ENCODE peak calls at places on chromosomes 2 and 18, in nine cellular contexts. T, G, F, N, Z, S, L, W and X are unnamed samples.

GRCh38 chr2:218856168-218856895 is 3.3 kb upstream of the WNT6 start:
- DNase-seq in T (no peak), G (no peak), F (no peak), N (no peak), Z (no peak), S (no peak), L (no peak), W (no peak), X (no peak)

GRCh38 chr2:160142472-160142871 is 57.6 kb downstream of the ITGB6 start:
- DNase-seq in T (no peak), G (no peak), F (peak), N (no peak), Z (peak), S (no peak), L (no peak), W (no peak), X (no peak)

GRCh38 chr18:54850598-54850997 is 22.3 kb downstream of the RAB27B start:
- DNase-seq in T (no peak), G (no peak), F (no peak), N (no peak), Z (no peak), S (no peak), L (no peak), W (no peak), X (no peak)

GRCh38 chr2:150978053-150978452 is 283.6 kb downstream of the RBM43 start:
- DNase-seq in T (no peak), G (no peak), F (no peak), N (no peak), Z (no peak), S (no peak), L (no peak), W (no peak), X (no peak)

GRCh38 chr2:173090291-173090877 is 14.7 kb downstream of the MAP3K20 start:
- DNase-seq in T (peak), G (no peak), F (peak), N (peak), Z (no peak), S (no peak), L (no peak), W (no peak), X (no peak)

GRCh38 chr2:67641302-67641701 is 244.2 kb downstream of the ETAA1 start:
- DNase-seq in T (no peak), G (no peak), F (no peak), N (no peak), Z (no peak), S (no peak), L (no peak), W (no peak), X (no peak)

GRCh38 chr18:57916684-57917083 is 113.6 kb upstream of the ATP8B1 start:
- DNase-seq in T (no peak), G (no peak), F (no peak), N (no peak), Z (no peak), S (no peak), L (no peak), W (no peak), X (no peak)

GRCh38 chr2:81481994-81482368 is 1177.4 kb upstream of the LRRTM1 start:
- DNase-seq in T (peak), G (no peak), F (no peak), N (no peak), Z (no peak), S (no peak), L (no peak), W (no peak), X (no peak)

GRCh38 chr2:54613794-54614257 is 109.6 kb upstream of the EML6 start:
- DNase-seq in T (peak), G (no peak), F (peak), N (no peak), Z (peak), S (no peak), L (no peak), W (no peak), X (no peak)

GRCh38 chr2:109715302-109715937 is 78.7 kb upstream of the RGPD5 start:
- DNase-seq in T (peak), G (no peak), F (peak), N (peak), Z (peak), S (peak), L (no peak), W (no peak), X (no peak)

GRCh38 chr2:203280428-203281064 is 41.7 kb downstream of the CYP20A1 start:
- DNase-seq in T (no peak), G (peak), F (peak), N (no peak), Z (no peak), S (no peak), L (no peak), W (no peak), X (no peak)

GRCh38 chr2:152499921-152500320 is 164.9 kb downstream of the FMNL2 start:
- DNase-seq in T (peak), G (no peak), F (peak), N (no peak), Z (no peak), S (no peak), L (no peak), W (no peak), X (peak)

GRCh38 chr2:38165698-38166097 is 89.7 kb upstream of the CYP1B1 start:
- DNase-seq in T (no peak), G (no peak), F (no peak), N (no peak), Z (no peak), S (no peak), L (no peak), W (no peak), X (no peak)

GRCh38 chr18:21298351-21298750 is 56.3 kb downstream of the GREB1L start:
- DNase-seq in T (no peak), G (no peak), F (peak), N (no peak), Z (no peak), S (no peak), L (no peak), W (no peak), X (no peak)

GRCh38 chr2:11411768-11412448 is 54.1 kb downstream of the E2F6 start:
- DNase-seq in T (peak), G (no peak), F (peak), N (peak), Z (no peak), S (peak), L (no peak), W (peak), X (no peak)

GRCh38 chr2:65377556-65378307 is 54.7 kb downstream of the SPRED2 start:
- DNase-seq in T (peak), G (peak), F (peak), N (no peak), Z (peak), S (no peak), L (no peak), W (no peak), X (no peak)

GRCh38 chr18:58527116-58528010 is 101.5 kb downstream of the ALPK2 start:
- DNase-seq in T (no peak), G (no peak), F (peak), N (no peak), Z (no peak), S (no peak), L (no peak), W (no peak), X (no peak)

GRCh38 chr2:68482296-68482695 is 14.9 kb downstream of the APLF start:
- DNase-seq in T (no peak), G (no peak), F (peak), N (no peak), Z (peak), S (no peak), L (no peak), W (no peak), X (no peak)

GRCh38 chr2:2007551-2008501 is 263.5 kb upstream of the PXDN start:
- DNase-seq in T (no peak), G (no peak), F (no peak), N (no peak), Z (no peak), S (no peak), L (no peak), W (no peak), X (no peak)

GRCh38 chr2:103527278-103527677 is 765.4 kb downstream of the TMEM182 start:
- DNase-seq in T (no peak), G (no peak), F (no peak), N (no peak), Z (no peak), S (no peak), L (no peak), W (no peak), X (no peak)

GRCh38 chr2:100137877-100138570 is 4.4 kb downstream of the AFF3 start:
- DNase-seq in T (no peak), G (no peak), F (no peak), N (no peak), Z (no peak), S (peak), L (no peak), W (no peak), X (no peak)

GRCh38 chr18:30457156-30457555 is 585.4 kb downstream of the DSC3 start:
- DNase-seq in T (no peak), G (no peak), F (no peak), N (no peak), Z (no peak), S (no peak), L (no peak), W (no peak), X (no peak)
- TF ChIP-seq CTCF in T (no peak), G (no peak), F (no peak), N (no peak), Z (peak), S (no peak), L (no peak), W (no peak), X (no peak)

DNA sequence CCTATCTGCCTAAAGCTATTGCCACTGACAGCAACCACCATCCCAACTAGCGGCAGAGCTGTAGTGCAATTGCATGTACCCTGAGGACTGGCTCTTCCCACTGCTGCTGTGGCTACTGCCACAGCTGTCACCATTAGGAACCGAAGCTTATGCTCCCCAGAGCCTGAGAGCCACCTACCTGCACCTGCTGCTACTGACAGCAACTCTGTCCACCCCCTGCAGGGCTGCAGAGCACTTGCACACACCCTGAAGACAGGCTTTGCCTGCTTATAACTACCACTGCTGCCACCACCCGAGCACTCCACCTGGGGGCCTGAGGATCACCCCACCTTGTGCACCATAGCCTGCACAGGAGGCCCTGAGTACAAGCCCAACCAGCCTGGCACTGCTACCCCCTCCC is 217.6 kb upstream of the FOSL2 start:
- DNase-seq in T (no peak), G (no peak), F (no peak), N (no peak), Z (no peak), S (no peak), L (no peak), W (no peak), X (no peak)
- TF ChIP-seq CTCF in T (no peak), G (no peak), F (no peak), N (no peak), Z (peak), S (no peak), L (no peak), W (no peak), X (no peak)

DNA sequence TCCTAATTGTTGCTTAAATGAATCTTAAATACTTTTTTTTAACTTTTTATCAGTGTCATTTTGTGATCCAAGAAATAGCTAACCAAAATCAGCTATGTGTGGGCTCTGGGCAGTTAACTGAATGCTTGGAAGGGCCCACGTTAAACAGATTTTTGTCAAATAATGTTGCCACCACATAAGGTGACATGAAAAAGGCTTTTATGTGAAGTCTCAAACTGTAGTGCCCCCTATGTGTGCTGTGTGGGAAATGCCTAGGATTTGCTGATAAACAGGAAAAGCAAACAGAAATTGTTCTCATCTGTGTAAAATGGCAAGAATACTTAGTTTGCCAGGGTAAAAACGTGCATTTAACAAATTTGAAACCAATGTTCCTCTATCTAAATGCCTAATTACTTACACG is 242.2 kb downstream of the ZNF516 start:
- DNase-seq in T (no peak), G (no peak), F (peak), N (no peak), Z (no peak), S (no peak), L (no peak), W (no peak), X (no peak)
- TF ChIP-seq CTCF in T (no peak), G (peak), F (peak), N (no peak), Z (peak), S (no peak), L (no peak), W (no peak), X (no peak)

DNA sequence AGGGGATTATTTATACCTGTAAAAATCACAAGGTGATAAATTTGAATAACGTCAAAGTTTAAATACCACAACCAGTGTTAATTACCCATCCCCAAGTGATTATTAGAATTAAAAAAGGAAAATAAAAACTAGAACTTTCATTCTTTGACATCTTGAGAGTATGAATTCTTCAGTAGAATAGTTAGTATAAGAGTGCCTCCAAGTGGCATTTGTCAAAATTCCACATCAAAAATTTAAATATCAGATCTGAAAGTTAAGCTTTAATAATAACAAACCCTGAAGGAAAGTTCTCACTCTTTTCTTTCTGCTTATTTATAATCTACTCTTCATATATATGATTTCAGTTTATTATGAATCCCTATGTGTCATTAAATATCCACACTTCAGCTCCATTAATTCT is 273.7 kb upstream of the KYNU start:
- DNase-seq in T (no peak), G (no peak), F (no peak), N (no peak), Z (no peak), S (no peak), L (no peak), W (no peak), X (no peak)
- TF ChIP-seq CTCF in T (no peak), G (peak), F (no peak), N (no peak), Z (peak), S (no peak), L (no peak), W (no peak), X (no peak)

GRCh38 chr18:61326407-61326806 is 6.8 kb upstream of the CDH20 start:
- DNase-seq in T (no peak), G (no peak), F (no peak), N (no peak), Z (no peak), S (no peak), L (no peak), W (no peak), X (no peak)

GRCh38 chr18:61323951-61324350 is 9.3 kb upstream of the CDH20 start:
- DNase-seq in T (no peak), G (no peak), F (peak), N (no peak), Z (peak), S (no peak), L (no peak), W (no peak), X (no peak)

DNA sequence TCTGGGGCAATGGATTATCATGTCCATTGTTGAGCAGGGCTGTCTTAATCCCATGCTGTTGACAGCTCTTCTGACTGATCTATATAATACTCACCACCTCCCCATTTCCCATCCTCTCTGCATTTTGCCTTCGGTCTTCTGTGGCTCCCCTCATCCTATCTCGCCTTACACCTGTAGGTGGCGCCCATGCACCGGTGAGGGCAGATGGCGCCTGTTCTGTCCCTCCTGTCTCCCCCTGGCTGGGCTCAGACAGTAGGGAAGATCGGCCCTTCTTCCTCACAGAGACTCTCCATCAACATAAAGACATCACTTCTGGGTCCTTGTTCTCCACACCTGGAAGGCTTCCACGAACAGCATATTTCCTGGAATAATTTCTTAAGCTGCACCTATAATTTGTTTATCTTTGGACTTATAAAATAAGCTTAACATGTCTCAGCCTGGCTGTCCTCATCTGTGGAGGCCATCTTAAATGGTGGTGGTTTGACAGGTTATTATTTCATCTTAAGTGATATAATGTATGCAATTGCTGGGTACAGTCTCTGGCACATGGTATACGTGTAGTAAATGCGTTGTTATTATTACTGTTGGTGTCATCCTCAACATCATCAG is 10.9 kb upstream of the CDH20 start:
- DNase-seq in T (peak), G (no peak), F (peak), N (peak), Z (peak), S (peak), L (peak), W (peak), X (peak)
- TF ChIP-seq CTCF in T (peak), G (peak), F (peak), N (peak), Z (peak), S (peak), L (peak), W (peak), X (peak)